ENCODE peak calls at places on chromosome 2, in six cellular contexts. One of them, this sample, is unnamed. For H3K4me1, the result is how much of the 10 kb centered on the place peaks cover.

GRCh38 chr2:168490015-168490874 is 34.2 kb downstream of the CERS6 start:
- DNase-seq in right atrium auricular region: no peak
- DNase-seq in colonic mucosa: no peak
- DNase-seq in esophagus muscularis mucosa: no peak
- DNase-seq in psoas muscle: no peak
- DNase-seq in ovary: no peak
- DNase-seq in this sample: no peak

GRCh38 chr2:41932241-41933034 is 115.4 kb upstream of the PKDCC start:
- DNase-seq in right atrium auricular region: peak
- DNase-seq in colonic mucosa: peak
- DNase-seq in esophagus muscularis mucosa: peak
- DNase-seq in psoas muscle: peak
- DNase-seq in ovary: peak
- DNase-seq in this sample: peak

GRCh38 chr2:182894174-182894573 is 27.7 kb upstream of the FRZB start:
- DNase-seq in right atrium auricular region: no peak
- DNase-seq in colonic mucosa: no peak
- DNase-seq in esophagus muscularis mucosa: no peak
- DNase-seq in psoas muscle: no peak
- DNase-seq in ovary: no peak
- DNase-seq in this sample: no peak

GRCh38 chr2:3430211-3430610 is 50.7 kb downstream of the TRAPPC12 start:
- DNase-seq in right atrium auricular region: no peak
- DNase-seq in colonic mucosa: no peak
- DNase-seq in esophagus muscularis mucosa: no peak
- DNase-seq in psoas muscle: no peak
- DNase-seq in ovary: no peak
- DNase-seq in this sample: no peak

GRCh38 chr2:121689356-121689755 is 40.1 kb upstream of the CLASP1 start:
- DNase-seq in right atrium auricular region: no peak
- DNase-seq in colonic mucosa: no peak
- DNase-seq in esophagus muscularis mucosa: no peak
- DNase-seq in psoas muscle: no peak
- DNase-seq in ovary: no peak
- DNase-seq in this sample: no peak

GRCh38 chr2:101899871-101900270 is 91.9 kb upstream of the IL1R2 start:
- DNase-seq in right atrium auricular region: no peak
- DNase-seq in colonic mucosa: no peak
- DNase-seq in esophagus muscularis mucosa: no peak
- DNase-seq in psoas muscle: no peak
- DNase-seq in ovary: no peak
- DNase-seq in this sample: no peak

GRCh38 chr2:39530423-39530866 is 93.4 kb upstream of the MAP4K3 start:
- DNase-seq in right atrium auricular region: no peak
- DNase-seq in colonic mucosa: no peak
- DNase-seq in esophagus muscularis mucosa: peak
- DNase-seq in psoas muscle: no peak
- DNase-seq in ovary: no peak
- DNase-seq in this sample: no peak

GRCh38 chr2:152335016-152335850 is at the start of gene FMNL2:
- DNase-seq in right atrium auricular region: peak
- DNase-seq in colonic mucosa: peak
- DNase-seq in esophagus muscularis mucosa: peak
- DNase-seq in psoas muscle: peak
- DNase-seq in ovary: peak
- DNase-seq in this sample: peak

GRCh38 chr2:20108655-20109396 is 57.4 kb upstream of the LAPTM4A start:
- DNase-seq in right atrium auricular region: no peak
- DNase-seq in colonic mucosa: peak
- DNase-seq in esophagus muscularis mucosa: no peak
- DNase-seq in psoas muscle: no peak
- DNase-seq in ovary: no peak
- DNase-seq in this sample: no peak

GRCh38 chr2:215982465-215982875 is 30.9 kb downstream of the MREG start:
- DNase-seq in right atrium auricular region: no peak
- DNase-seq in colonic mucosa: no peak
- DNase-seq in esophagus muscularis mucosa: peak
- DNase-seq in psoas muscle: no peak
- DNase-seq in ovary: no peak
- DNase-seq in this sample: no peak

GRCh38 chr2:47654790-47655562 is 128.0 kb upstream of the MSH6 start:
- DNase-seq in right atrium auricular region: no peak
- DNase-seq in colonic mucosa: no peak
- DNase-seq in esophagus muscularis mucosa: no peak
- DNase-seq in psoas muscle: no peak
- DNase-seq in ovary: no peak
- DNase-seq in this sample: peak

GRCh38 chr2:98087447-98088065 is 589 bp downstream of the VWA3B start:
- DNase-seq in right atrium auricular region: no peak
- DNase-seq in colonic mucosa: no peak
- DNase-seq in esophagus muscularis mucosa: no peak
- DNase-seq in psoas muscle: no peak
- DNase-seq in ovary: no peak
- DNase-seq in this sample: no peak

GRCh38 chr2:240785424-240786335 is 34.3 kb downstream of the KIF1A start:
- DNase-seq in right atrium auricular region: no peak
- DNase-seq in colonic mucosa: no peak
- DNase-seq in esophagus muscularis mucosa: no peak
- DNase-seq in psoas muscle: peak
- DNase-seq in ovary: peak
- DNase-seq in this sample: peak

DNA sequence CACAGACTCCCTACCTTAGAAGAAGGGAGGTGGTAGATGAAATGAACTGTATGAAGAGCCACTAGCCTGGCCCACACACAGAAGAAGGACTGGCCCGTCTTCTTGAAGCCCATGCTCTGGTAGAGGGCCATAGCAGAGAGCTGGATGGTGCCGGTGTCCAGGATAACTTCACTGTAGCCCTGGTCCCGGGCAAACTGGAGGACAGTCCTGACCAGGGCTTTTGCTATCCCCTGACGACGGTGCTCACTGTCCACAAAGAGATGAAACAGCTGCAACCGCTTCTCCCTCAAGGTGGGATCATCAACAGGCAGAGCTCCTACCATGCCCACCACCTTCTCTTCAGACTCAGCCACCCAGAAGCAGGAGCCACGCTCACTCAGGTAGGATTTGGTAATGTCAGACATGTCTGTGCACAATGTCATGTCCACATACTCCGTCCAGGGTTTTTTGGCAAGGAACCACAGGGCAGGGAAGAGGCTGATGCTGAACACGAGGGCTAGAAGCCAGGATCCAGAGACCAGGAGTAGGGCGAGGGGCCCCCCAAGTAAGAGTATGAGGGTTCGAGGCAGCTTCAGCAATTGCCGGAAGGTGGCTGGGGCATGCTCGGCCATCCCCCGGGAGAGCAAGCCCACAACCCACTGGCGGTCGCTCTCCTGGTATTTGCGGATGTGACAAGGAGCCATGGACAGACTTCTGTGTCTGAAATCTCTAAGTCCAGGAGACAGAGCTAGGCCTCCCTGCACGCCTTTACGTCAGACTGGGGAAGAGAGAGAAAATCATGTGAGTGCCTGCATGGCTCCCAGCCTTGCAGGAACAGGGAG is 1.1 kb downstream of the NAT8 start:
- DNase-seq in right atrium auricular region: no peak
- DNase-seq in colonic mucosa: no peak
- DNase-seq in esophagus muscularis mucosa: peak
- DNase-seq in psoas muscle: no peak
- DNase-seq in ovary: no peak
- DNase-seq in this sample: no peak
- H3K4me3 ChIP-seq in right atrium auricular region: no peak
- H3K4me3 ChIP-seq in colonic mucosa: no peak
- H3K4me3 ChIP-seq in esophagus muscularis mucosa: no peak
- H3K4me3 ChIP-seq in psoas muscle: no peak
- H3K4me3 ChIP-seq in ovary: no peak
- H3K4me3 ChIP-seq in this sample: no peak

GRCh38 chr2:237718277-237718634 is 80.3 kb upstream of the RBM44 start:
- DNase-seq in right atrium auricular region: no peak
- DNase-seq in colonic mucosa: no peak
- DNase-seq in esophagus muscularis mucosa: no peak
- DNase-seq in psoas muscle: no peak
- DNase-seq in ovary: no peak
- DNase-seq in this sample: no peak
- H3K4me1 ChIP-seq in right atrium auricular region: half or more
- H3K4me1 ChIP-seq in colonic mucosa: under half
- H3K4me1 ChIP-seq in esophagus muscularis mucosa: half or more
- H3K4me1 ChIP-seq in psoas muscle: half or more
- H3K4me1 ChIP-seq in ovary: under half
- H3K4me1 ChIP-seq in this sample: under half

GRCh38 chr2:105787376-105788318 is 42.9 kb downstream of the NCK2 start:
- DNase-seq in right atrium auricular region: no peak
- DNase-seq in colonic mucosa: peak
- DNase-seq in esophagus muscularis mucosa: no peak
- DNase-seq in psoas muscle: no peak
- DNase-seq in ovary: no peak
- DNase-seq in this sample: no peak

GRCh38 chr2:105791229-105791628 is 46.5 kb downstream of the NCK2 start:
- DNase-seq in right atrium auricular region: no peak
- DNase-seq in colonic mucosa: no peak
- DNase-seq in esophagus muscularis mucosa: no peak
- DNase-seq in psoas muscle: no peak
- DNase-seq in ovary: no peak
- DNase-seq in this sample: no peak

GRCh38 chr2:105788670-105789290 is 44.1 kb downstream of the NCK2 start:
- DNase-seq in right atrium auricular region: no peak
- DNase-seq in colonic mucosa: no peak
- DNase-seq in esophagus muscularis mucosa: no peak
- DNase-seq in psoas muscle: no peak
- DNase-seq in ovary: no peak
- DNase-seq in this sample: no peak

GRCh38 chr2:105790467-105791118 is 45.9 kb downstream of the NCK2 start:
- DNase-seq in right atrium auricular region: no peak
- DNase-seq in colonic mucosa: peak
- DNase-seq in esophagus muscularis mucosa: no peak
- DNase-seq in psoas muscle: peak
- DNase-seq in ovary: no peak
- DNase-seq in this sample: no peak

DNA sequence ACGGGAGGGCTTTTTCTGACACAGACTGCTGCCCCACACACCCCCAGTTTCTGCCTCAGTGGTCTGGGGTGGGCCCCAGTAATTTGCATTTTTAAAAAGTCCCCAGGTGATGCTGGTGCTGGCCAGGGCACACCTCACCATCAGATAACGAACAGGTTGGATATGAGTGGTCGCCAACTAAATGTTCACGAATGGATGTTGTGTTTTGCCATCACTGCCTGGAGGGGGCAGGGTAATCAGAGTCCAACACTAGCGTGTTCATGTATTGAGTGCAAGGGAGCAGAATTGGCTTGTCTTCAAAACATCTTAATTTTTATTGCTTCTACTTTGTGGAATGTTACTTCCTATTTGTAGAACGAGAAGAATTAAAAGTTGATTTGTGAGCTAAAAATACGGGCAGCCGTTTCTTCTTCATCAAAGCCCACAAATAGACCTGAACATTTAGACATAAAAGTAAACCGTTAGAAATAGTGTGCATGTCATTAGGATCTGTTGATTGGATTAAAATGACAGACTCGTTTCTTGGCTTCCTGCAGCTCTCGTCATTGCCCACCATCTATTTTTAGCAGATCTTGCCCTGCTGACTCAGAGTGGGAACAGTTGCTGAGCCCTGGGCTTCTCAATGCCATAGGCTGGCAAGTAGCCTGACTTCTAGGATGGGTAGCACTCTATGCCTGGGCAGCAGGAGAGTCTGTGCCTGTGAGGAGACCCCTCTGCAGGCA is 45.2 kb downstream of the NCK2 start:
- DNase-seq in right atrium auricular region: no peak
- DNase-seq in colonic mucosa: no peak
- DNase-seq in esophagus muscularis mucosa: no peak
- DNase-seq in psoas muscle: peak
- DNase-seq in ovary: no peak
- DNase-seq in this sample: no peak
- H3K4me3 ChIP-seq in right atrium auricular region: no peak
- H3K4me3 ChIP-seq in colonic mucosa: no peak
- H3K4me3 ChIP-seq in esophagus muscularis mucosa: no peak
- H3K4me3 ChIP-seq in psoas muscle: peak
- H3K4me3 ChIP-seq in ovary: no peak
- H3K4me3 ChIP-seq in this sample: peak

GRCh38 chr2:100137318-100137717 is 5.1 kb downstream of the AFF3 start:
- DNase-seq in right atrium auricular region: no peak
- DNase-seq in colonic mucosa: no peak
- DNase-seq in esophagus muscularis mucosa: no peak
- DNase-seq in psoas muscle: no peak
- DNase-seq in ovary: no peak
- DNase-seq in this sample: no peak

GRCh38 chr2:100136310-100136709 is 6.1 kb downstream of the AFF3 start:
- DNase-seq in right atrium auricular region: no peak
- DNase-seq in colonic mucosa: no peak
- DNase-seq in esophagus muscularis mucosa: no peak
- DNase-seq in psoas muscle: no peak
- DNase-seq in ovary: no peak
- DNase-seq in this sample: no peak

GRCh38 chr2:100139114-100139513 is 3.3 kb downstream of the AFF3 start:
- DNase-seq in right atrium auricular region: no peak
- DNase-seq in colonic mucosa: no peak
- DNase-seq in esophagus muscularis mucosa: no peak
- DNase-seq in psoas muscle: no peak
- DNase-seq in ovary: no peak
- DNase-seq in this sample: no peak

GRCh38 chr2:100137877-100138570 is 4.4 kb downstream of the AFF3 start:
- DNase-seq in right atrium auricular region: no peak
- DNase-seq in colonic mucosa: no peak
- DNase-seq in esophagus muscularis mucosa: peak
- DNase-seq in psoas muscle: no peak
- DNase-seq in ovary: no peak
- DNase-seq in this sample: no peak

GRCh38 chr2:100135415-100135814 is 7.0 kb downstream of the AFF3 start:
- DNase-seq in right atrium auricular region: no peak
- DNase-seq in colonic mucosa: no peak
- DNase-seq in esophagus muscularis mucosa: no peak
- DNase-seq in psoas muscle: no peak
- DNase-seq in ovary: no peak
- DNase-seq in this sample: no peak
- H3K4me1 ChIP-seq in right atrium auricular region: under half
- H3K4me1 ChIP-seq in colonic mucosa: under half
- H3K4me1 ChIP-seq in esophagus muscularis mucosa: under half
- H3K4me1 ChIP-seq in psoas muscle: under half
- H3K4me1 ChIP-seq in ovary: under half
- H3K4me1 ChIP-seq in this sample: under half